ENCODE peak calls at places on chromosomes 3 and 15, in eight cellular contexts. One of them, this sample, is unnamed.

GRCh38 chr3:168141405-168141993 is 45.8 kb upstream of the GOLIM4 start:
- DNase-seq in RWPE2: no peak
- DNase-seq in H9: no peak
- DNase-seq in mesothelial cell of epicardium: no peak
- DNase-seq in nephron progenitor cell: no peak
- DNase-seq in fibroblast of mammary gland: no peak
- DNase-seq in lung: no peak
- DNase-seq in PC-9: peak
- DNase-seq in this sample: no peak

GRCh38 chr15:70967646-70968045 is 75.0 kb downstream of the LRRC49 start:
- DNase-seq in RWPE2: no peak
- DNase-seq in PC-9: no peak
- DNase-seq in fibroblast of mammary gland: no peak
- DNase-seq in mesothelial cell of epicardium: no peak
- DNase-seq in nephron progenitor cell: no peak
- DNase-seq in lung: no peak
- DNase-seq in H9: no peak
- DNase-seq in this sample: no peak

GRCh38 chr15:69096197-69096596 is 64.2 kb upstream of the GLCE start:
- DNase-seq in fibroblast of mammary gland: peak
- DNase-seq in RWPE2: no peak
- DNase-seq in H9: no peak
- DNase-seq in lung: no peak
- DNase-seq in PC-9: no peak
- DNase-seq in nephron progenitor cell: no peak
- DNase-seq in mesothelial cell of epicardium: no peak
- DNase-seq in this sample: no peak

GRCh38 chr15:99343836-99344551 is 92.7 kb downstream of the LRRC28 start:
- DNase-seq in H9: peak
- DNase-seq in nephron progenitor cell: peak
- DNase-seq in mesothelial cell of epicardium: no peak
- DNase-seq in fibroblast of mammary gland: no peak
- DNase-seq in PC-9: no peak
- DNase-seq in RWPE2: no peak
- DNase-seq in lung: no peak
- DNase-seq in this sample: peak

GRCh38 chr15:99507732-99508571 is 57.8 kb upstream of the MEF2A start:
- DNase-seq in H9: no peak
- DNase-seq in mesothelial cell of epicardium: no peak
- DNase-seq in PC-9: no peak
- DNase-seq in RWPE2: no peak
- DNase-seq in nephron progenitor cell: no peak
- DNase-seq in lung: no peak
- DNase-seq in fibroblast of mammary gland: peak
- DNase-seq in this sample: no peak

GRCh38 chr3:102712896-102713295 is 278.1 kb downstream of the ZPLD1 start:
- DNase-seq in H9: no peak
- DNase-seq in mesothelial cell of epicardium: no peak
- DNase-seq in fibroblast of mammary gland: no peak
- DNase-seq in lung: no peak
- DNase-seq in RWPE2: no peak
- DNase-seq in PC-9: no peak
- DNase-seq in nephron progenitor cell: no peak
- DNase-seq in this sample: no peak

GRCh38 chr15:69590201-69590600 is 137.6 kb downstream of the RPLP1 start:
- DNase-seq in fibroblast of mammary gland: no peak
- DNase-seq in nephron progenitor cell: no peak
- DNase-seq in lung: no peak
- DNase-seq in RWPE2: no peak
- DNase-seq in mesothelial cell of epicardium: no peak
- DNase-seq in H9: no peak
- DNase-seq in PC-9: no peak
- DNase-seq in this sample: no peak

GRCh38 chr3:57048052-57048671 is 12.3 kb upstream of the SPATA12 start:
- DNase-seq in mesothelial cell of epicardium: no peak
- DNase-seq in RWPE2: no peak
- DNase-seq in H9: no peak
- DNase-seq in nephron progenitor cell: no peak
- DNase-seq in PC-9: no peak
- DNase-seq in lung: peak
- DNase-seq in fibroblast of mammary gland: peak
- DNase-seq in this sample: no peak

GRCh38 chr3:197501496-197501878 is 54.3 kb downstream of the BDH1 start:
- DNase-seq in fibroblast of mammary gland: peak
- DNase-seq in mesothelial cell of epicardium: no peak
- DNase-seq in lung: no peak
- DNase-seq in RWPE2: no peak
- DNase-seq in H9: no peak
- DNase-seq in nephron progenitor cell: no peak
- DNase-seq in PC-9: no peak
- DNase-seq in this sample: no peak

GRCh38 chr15:69782809-69783208 is 314.9 kb downstream of the TLE3 start:
- DNase-seq in fibroblast of mammary gland: no peak
- DNase-seq in H9: no peak
- DNase-seq in nephron progenitor cell: no peak
- DNase-seq in mesothelial cell of epicardium: no peak
- DNase-seq in lung: no peak
- DNase-seq in PC-9: no peak
- DNase-seq in RWPE2: no peak
- DNase-seq in this sample: no peak

GRCh38 chr3:29338981-29339833 is 58.3 kb downstream of the RBMS3 start:
- DNase-seq in RWPE2: no peak
- DNase-seq in fibroblast of mammary gland: no peak
- DNase-seq in lung: no peak
- DNase-seq in H9: no peak
- DNase-seq in nephron progenitor cell: peak
- DNase-seq in PC-9: no peak
- DNase-seq in mesothelial cell of epicardium: no peak
- DNase-seq in this sample: no peak

GRCh38 chr15:45378149-45378912 is at the start of gene GATM:
- DNase-seq in mesothelial cell of epicardium: peak
- DNase-seq in lung: peak
- DNase-seq in fibroblast of mammary gland: peak
- DNase-seq in H9: peak
- DNase-seq in PC-9: peak
- DNase-seq in nephron progenitor cell: peak
- DNase-seq in RWPE2: peak
- DNase-seq in this sample: peak

GRCh38 chr3:60770532-60770931 is 480.7 kb downstream of the FHIT start:
- DNase-seq in lung: no peak
- DNase-seq in RWPE2: no peak
- DNase-seq in mesothelial cell of epicardium: no peak
- DNase-seq in PC-9: peak
- DNase-seq in fibroblast of mammary gland: no peak
- DNase-seq in nephron progenitor cell: no peak
- DNase-seq in H9: no peak
- DNase-seq in this sample: no peak

GRCh38 chr3:195240171-195240701 is 30.7 kb downstream of the XXYLT1 start:
- DNase-seq in H9: no peak
- DNase-seq in lung: peak
- DNase-seq in nephron progenitor cell: no peak
- DNase-seq in mesothelial cell of epicardium: no peak
- DNase-seq in RWPE2: no peak
- DNase-seq in PC-9: no peak
- DNase-seq in fibroblast of mammary gland: no peak
- DNase-seq in this sample: no peak

GRCh38 chr3:194485876-194486539 is 794 bp downstream of the ATP13A3 start:
- DNase-seq in nephron progenitor cell: no peak
- DNase-seq in H9: no peak
- DNase-seq in lung: no peak
- DNase-seq in fibroblast of mammary gland: no peak
- DNase-seq in RWPE2: no peak
- DNase-seq in mesothelial cell of epicardium: peak
- DNase-seq in PC-9: peak
- DNase-seq in this sample: peak

GRCh38 chr3:14519406-14519805 is 20.7 kb downstream of the GRIP2 start:
- DNase-seq in fibroblast of mammary gland: no peak
- DNase-seq in H9: peak
- DNase-seq in mesothelial cell of epicardium: no peak
- DNase-seq in nephron progenitor cell: no peak
- DNase-seq in PC-9: no peak
- DNase-seq in lung: no peak
- DNase-seq in RWPE2: no peak
- DNase-seq in this sample: no peak

GRCh38 chr3:27943106-27943505 is 221.0 kb upstream of the EOMES start:
- DNase-seq in lung: no peak
- DNase-seq in mesothelial cell of epicardium: no peak
- DNase-seq in H9: peak
- DNase-seq in RWPE2: no peak
- DNase-seq in fibroblast of mammary gland: peak
- DNase-seq in nephron progenitor cell: peak
- DNase-seq in PC-9: no peak
- DNase-seq in this sample: no peak

GRCh38 chr15:59260090-59260489 is 53.4 kb downstream of the LDHAL6B start:
- DNase-seq in nephron progenitor cell: no peak
- DNase-seq in RWPE2: no peak
- DNase-seq in PC-9: no peak
- DNase-seq in H9: no peak
- DNase-seq in fibroblast of mammary gland: no peak
- DNase-seq in lung: no peak
- DNase-seq in mesothelial cell of epicardium: no peak
- DNase-seq in this sample: no peak

GRCh38 chr15:59256538-59256937 is 49.9 kb downstream of the LDHAL6B start:
- DNase-seq in RWPE2: no peak
- DNase-seq in nephron progenitor cell: no peak
- DNase-seq in fibroblast of mammary gland: no peak
- DNase-seq in PC-9: peak
- DNase-seq in lung: no peak
- DNase-seq in H9: no peak
- DNase-seq in mesothelial cell of epicardium: no peak
- DNase-seq in this sample: no peak

GRCh38 chr15:59262316-59262715 is 55.7 kb downstream of the LDHAL6B start:
- DNase-seq in mesothelial cell of epicardium: no peak
- DNase-seq in RWPE2: no peak
- DNase-seq in H9: no peak
- DNase-seq in lung: no peak
- DNase-seq in fibroblast of mammary gland: no peak
- DNase-seq in nephron progenitor cell: no peak
- DNase-seq in PC-9: no peak
- DNase-seq in this sample: no peak

GRCh38 chr15:59258317-59258716 is 51.7 kb downstream of the LDHAL6B start:
- DNase-seq in PC-9: no peak
- DNase-seq in RWPE2: no peak
- DNase-seq in H9: no peak
- DNase-seq in fibroblast of mammary gland: no peak
- DNase-seq in nephron progenitor cell: no peak
- DNase-seq in lung: no peak
- DNase-seq in mesothelial cell of epicardium: no peak
- DNase-seq in this sample: no peak

GRCh38 chr15:59259137-59259943 is 52.7 kb downstream of the LDHAL6B start:
- DNase-seq in RWPE2: no peak
- DNase-seq in nephron progenitor cell: no peak
- DNase-seq in H9: no peak
- DNase-seq in mesothelial cell of epicardium: no peak
- DNase-seq in PC-9: no peak
- DNase-seq in lung: no peak
- DNase-seq in fibroblast of mammary gland: no peak
- DNase-seq in this sample: no peak
- TF ChIP-seq CTCF in RWPE2: no peak
- TF ChIP-seq CTCF in nephron progenitor cell: no peak
- TF ChIP-seq CTCF in H9: no peak
- TF ChIP-seq CTCF in mesothelial cell of epicardium: no peak
- TF ChIP-seq CTCF in PC-9: no peak
- TF ChIP-seq CTCF in lung: no peak
- TF ChIP-seq CTCF in fibroblast of mammary gland: no peak
- TF ChIP-seq CTCF in this sample: no peak

GRCh38 chr15:66231421-66232266 is 21.9 kb downstream of the MEGF11 start:
- DNase-seq in RWPE2: no peak
- DNase-seq in nephron progenitor cell: no peak
- DNase-seq in H9: no peak
- DNase-seq in mesothelial cell of epicardium: no peak
- DNase-seq in PC-9: no peak
- DNase-seq in fibroblast of mammary gland: peak
- DNase-seq in lung: no peak
- DNase-seq in this sample: no peak

GRCh38 chr15:66232267-66232625 is 21.3 kb downstream of the MEGF11 start:
- DNase-seq in H9: no peak
- DNase-seq in nephron progenitor cell: no peak
- DNase-seq in lung: no peak
- DNase-seq in RWPE2: no peak
- DNase-seq in mesothelial cell of epicardium: no peak
- DNase-seq in PC-9: no peak
- DNase-seq in fibroblast of mammary gland: no peak
- DNase-seq in this sample: no peak

GRCh38 chr15:66235866-66236265 is 17.7 kb downstream of the MEGF11 start:
- DNase-seq in mesothelial cell of epicardium: no peak
- DNase-seq in fibroblast of mammary gland: no peak
- DNase-seq in H9: no peak
- DNase-seq in nephron progenitor cell: no peak
- DNase-seq in RWPE2: no peak
- DNase-seq in lung: no peak
- DNase-seq in PC-9: no peak
- DNase-seq in this sample: no peak

GRCh38 chr15:66234798-66235197 is 18.8 kb downstream of the MEGF11 start:
- DNase-seq in nephron progenitor cell: no peak
- DNase-seq in fibroblast of mammary gland: no peak
- DNase-seq in PC-9: no peak
- DNase-seq in H9: no peak
- DNase-seq in lung: no peak
- DNase-seq in RWPE2: no peak
- DNase-seq in mesothelial cell of epicardium: no peak
- DNase-seq in this sample: no peak

GRCh38 chr15:66233487-66234415 is 19.8 kb downstream of the MEGF11 start:
- DNase-seq in lung: no peak
- DNase-seq in mesothelial cell of epicardium: no peak
- DNase-seq in H9: peak
- DNase-seq in PC-9: peak
- DNase-seq in RWPE2: no peak
- DNase-seq in nephron progenitor cell: no peak
- DNase-seq in fibroblast of mammary gland: peak
- DNase-seq in this sample: no peak
- TF ChIP-seq CTCF in lung: no peak
- TF ChIP-seq CTCF in mesothelial cell of epicardium: no peak
- TF ChIP-seq CTCF in H9: peak
- TF ChIP-seq CTCF in PC-9: no peak
- TF ChIP-seq CTCF in RWPE2: no peak
- TF ChIP-seq CTCF in nephron progenitor cell: no peak
- TF ChIP-seq CTCF in fibroblast of mammary gland: no peak
- TF ChIP-seq CTCF in this sample: no peak

GRCh38 chr3:125165189-125165947 is 47.2 kb downstream of the SLC12A8 start:
- DNase-seq in PC-9: no peak
- DNase-seq in lung: no peak
- DNase-seq in nephron progenitor cell: peak
- DNase-seq in fibroblast of mammary gland: peak
- DNase-seq in RWPE2: no peak
- DNase-seq in H9: peak
- DNase-seq in mesothelial cell of epicardium: no peak
- DNase-seq in this sample: no peak
- TF ChIP-seq CTCF in PC-9: peak
- TF ChIP-seq CTCF in lung: peak
- TF ChIP-seq CTCF in nephron progenitor cell: peak
- TF ChIP-seq CTCF in fibroblast of mammary gland: peak
- TF ChIP-seq CTCF in RWPE2: peak
- TF ChIP-seq CTCF in H9: peak
- TF ChIP-seq CTCF in mesothelial cell of epicardium: no peak
- TF ChIP-seq CTCF in this sample: no peak

DNA sequence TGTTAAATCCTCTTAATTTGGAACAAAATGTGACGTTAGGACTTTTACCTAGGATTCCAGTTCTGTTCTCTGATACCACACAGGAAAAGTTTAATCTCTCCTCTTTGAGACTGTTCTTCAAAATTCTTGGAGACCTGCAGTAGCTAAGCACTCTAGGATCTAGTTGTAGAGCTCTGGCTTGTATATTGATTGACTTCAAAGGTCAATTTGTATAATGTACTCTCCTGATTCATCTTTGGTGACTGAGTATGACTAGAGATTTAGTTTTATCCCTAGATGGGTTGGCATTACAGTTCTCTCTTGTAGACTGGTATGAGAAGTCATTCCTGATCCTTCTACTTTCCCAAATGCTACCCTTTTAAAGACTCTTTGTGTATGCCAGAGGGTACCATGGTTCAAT is 168.4 kb upstream of the TPRG1 start:
- DNase-seq in nephron progenitor cell: no peak
- DNase-seq in PC-9: no peak
- DNase-seq in H9: no peak
- DNase-seq in mesothelial cell of epicardium: no peak
- DNase-seq in fibroblast of mammary gland: no peak
- DNase-seq in RWPE2: no peak
- DNase-seq in lung: no peak
- DNase-seq in this sample: no peak
- TF ChIP-seq CTCF in nephron progenitor cell: no peak
- TF ChIP-seq CTCF in PC-9: no peak
- TF ChIP-seq CTCF in H9: no peak
- TF ChIP-seq CTCF in mesothelial cell of epicardium: no peak
- TF ChIP-seq CTCF in fibroblast of mammary gland: no peak
- TF ChIP-seq CTCF in RWPE2: no peak
- TF ChIP-seq CTCF in lung: no peak
- TF ChIP-seq CTCF in this sample: no peak